ENCODE peak calls at places on chromosomes 16 and 17, in ten cellular contexts. I, M, E, G, Q, N, L, U, T and A are unnamed samples.

GRCh38 chr17:17693253-17693954 is 12.1 kb downstream of the RAI1 start:
- DNase-seq in U (peak), L (no peak), T (no peak), Q (peak), I (peak), M (no peak), G (peak), N (no peak), E (no peak), A (peak)

GRCh38 chr17:81712468-81713003 is 452 bp downstream of the SLC25A10 start:
- DNase-seq in Q (no peak), U (peak), I (peak), M (no peak), E (no peak), G (peak), L (no peak), T (no peak), N (no peak), A (peak)

GRCh38 chr17:64533784-64534183 is 27.0 kb downstream of the CEP95 start:
- DNase-seq in T (no peak), M (no peak), L (no peak), U (no peak), I (no peak), E (no peak), N (no peak), G (no peak), Q (no peak), A (peak)

GRCh38 chr16:61812251-61812650 is 224.0 kb downstream of the CDH8 start:
- DNase-seq in M (no peak), G (no peak), N (no peak), T (no peak), Q (no peak), I (no peak), U (no peak), E (no peak), L (no peak), A (no peak)

GRCh38 chr17:1035546-1036170 is 38.7 kb downstream of the TIMM22 start:
- DNase-seq in Q (no peak), U (no peak), E (no peak), I (no peak), M (no peak), G (no peak), L (no peak), N (no peak), T (no peak), A (no peak)

GRCh38 chr17:79114455-79115301 is 40.1 kb downstream of the ENGASE start:
- DNase-seq in I (no peak), G (peak), U (peak), Q (peak), L (no peak), M (peak), N (no peak), T (no peak), E (no peak), A (no peak)

GRCh38 chr16:19304670-19305240 is 19.2 kb downstream of the CLEC19A start:
- DNase-seq in G (no peak), T (no peak), Q (no peak), E (no peak), U (no peak), M (no peak), N (no peak), L (no peak), I (peak), A (no peak)

GRCh38 chr17:73821665-73822064 is 177.4 kb upstream of the SDK2 start:
- DNase-seq in G (no peak), N (no peak), U (no peak), L (no peak), M (no peak), T (no peak), I (no peak), Q (no peak), E (no peak), A (no peak)

GRCh38 chr16:54633943-54634362 is 296.7 kb upstream of the IRX5 start:
- DNase-seq in T (no peak), G (peak), U (no peak), L (no peak), M (no peak), N (no peak), Q (no peak), E (no peak), I (peak), A (peak)

GRCh38 chr16:4529085-4530060 is 9.2 kb downstream of the CDIP1 start:
- DNase-seq in M (no peak), E (no peak), N (peak), L (peak), T (no peak), I (no peak), Q (no peak), G (no peak), U (no peak), A (no peak)
- TF ChIP-seq POLR2A in M (no peak), E (no peak), N (no peak), L (no peak), T (no peak), I (no peak), Q (no peak), G (no peak), U (no peak), A (no peak)

GRCh38 chr16:24670623-24671454 is 58.6 kb upstream of the TNRC6A start:
- DNase-seq in G (no peak), N (no peak), M (peak), L (peak), Q (peak), T (no peak), U (peak), E (peak), I (peak), A (no peak)
- TF ChIP-seq POLR2A in G (no peak), N (no peak), M (no peak), L (no peak), Q (no peak), T (no peak), U (no peak), E (no peak), I (no peak), A (no peak)

GRCh38 chr17:7475764-7476422 is 3.5 kb downstream of the ZBTB4 start:
- DNase-seq in M (no peak), U (peak), Q (peak), I (no peak), E (peak), L (no peak), N (no peak), G (no peak), T (no peak), A (peak)
- TF ChIP-seq POLR2A in M (no peak), U (no peak), Q (no peak), I (no peak), E (no peak), L (no peak), N (no peak), G (no peak), T (no peak), A (peak)

GRCh38 chr16:67191995-67192681 is at the start of gene E2F4:
- DNase-seq in T (peak), Q (peak), G (peak), E (peak), U (peak), L (peak), I (peak), N (peak), M (peak), A (peak)
- TF ChIP-seq POLR2A in T (peak), Q (no peak), G (no peak), E (no peak), U (peak), L (peak), I (peak), N (peak), M (peak), A (peak)